ENCODE peak calls at places on chromosomes 6 and 20, in ten cellular contexts. One of them, this sample, is unnamed.

GRCh38 chr20:10524643-10525042 is 89.5 kb downstream of the SLX4IP start:
- DNase-seq in lower lobe of right lung: no peak
- DNase-seq in transverse colon: no peak
- DNase-seq in right lobe of liver: no peak
- DNase-seq in cardiac muscle cell: no peak
- DNase-seq in Peyer's patch: no peak
- DNase-seq in left ventricle myocardium inferior: no peak
- DNase-seq in MM.1S: no peak
- DNase-seq in OCI-LY7: no peak
- DNase-seq in CD8-positive, alpha-beta T cell: no peak
- DNase-seq in this sample: no peak

GRCh38 chr6:140434761-140435160 is 1060.3 kb upstream of the CITED2 start:
- DNase-seq in lower lobe of right lung: no peak
- DNase-seq in transverse colon: no peak
- DNase-seq in right lobe of liver: no peak
- DNase-seq in cardiac muscle cell: no peak
- DNase-seq in Peyer's patch: no peak
- DNase-seq in left ventricle myocardium inferior: no peak
- DNase-seq in MM.1S: no peak
- DNase-seq in OCI-LY7: no peak
- DNase-seq in CD8-positive, alpha-beta T cell: no peak
- DNase-seq in this sample: no peak

GRCh38 chr20:38724603-38725457 is 544 bp downstream of the SLC32A1 start:
- DNase-seq in lower lobe of right lung: no peak
- DNase-seq in transverse colon: no peak
- DNase-seq in right lobe of liver: no peak
- DNase-seq in cardiac muscle cell: no peak
- DNase-seq in Peyer's patch: no peak
- DNase-seq in left ventricle myocardium inferior: no peak
- DNase-seq in MM.1S: peak; percentile 58
- DNase-seq in OCI-LY7: peak; percentile 75
- DNase-seq in CD8-positive, alpha-beta T cell: no peak
- DNase-seq in this sample: no peak

GRCh38 chr6:88870728-88871330 is 92.6 kb downstream of the RNGTT start:
- DNase-seq in lower lobe of right lung: no peak
- DNase-seq in transverse colon: peak; percentile 15
- DNase-seq in right lobe of liver: no peak
- DNase-seq in cardiac muscle cell: peak; percentile 79
- DNase-seq in Peyer's patch: no peak
- DNase-seq in left ventricle myocardium inferior: no peak
- DNase-seq in MM.1S: peak; percentile 61
- DNase-seq in OCI-LY7: peak; percentile 79
- DNase-seq in CD8-positive, alpha-beta T cell: peak; percentile 20
- DNase-seq in this sample: peak; percentile 75

GRCh38 chr6:132202569-132202968 is 198.7 kb downstream of the MOXD1 start:
- DNase-seq in lower lobe of right lung: no peak
- DNase-seq in transverse colon: no peak
- DNase-seq in right lobe of liver: no peak
- DNase-seq in cardiac muscle cell: peak; percentile 76
- DNase-seq in Peyer's patch: no peak
- DNase-seq in left ventricle myocardium inferior: no peak
- DNase-seq in MM.1S: no peak
- DNase-seq in OCI-LY7: no peak
- DNase-seq in CD8-positive, alpha-beta T cell: no peak
- DNase-seq in this sample: peak; percentile 97

GRCh38 chr6:69894578-69895347 is 28.4 kb downstream of the COL19A1 start:
- DNase-seq in lower lobe of right lung: no peak
- DNase-seq in transverse colon: no peak
- DNase-seq in right lobe of liver: no peak
- DNase-seq in cardiac muscle cell: peak; percentile 83
- DNase-seq in Peyer's patch: no peak
- DNase-seq in left ventricle myocardium inferior: no peak
- DNase-seq in MM.1S: peak; percentile 10
- DNase-seq in OCI-LY7: no peak
- DNase-seq in CD8-positive, alpha-beta T cell: no peak
- DNase-seq in this sample: peak; percentile 83

GRCh38 chr20:63361507-63362425 is 617 bp upstream of the CHRNA4 start:
- DNase-seq in lower lobe of right lung: no peak
- DNase-seq in transverse colon: no peak
- DNase-seq in right lobe of liver: peak; percentile 55
- DNase-seq in cardiac muscle cell: no peak
- DNase-seq in Peyer's patch: no peak
- DNase-seq in left ventricle myocardium inferior: no peak
- DNase-seq in MM.1S: no peak
- DNase-seq in OCI-LY7: no peak
- DNase-seq in CD8-positive, alpha-beta T cell: peak; percentile 20
- DNase-seq in this sample: no peak

GRCh38 chr20:49832632-49833327 is 20.2 kb downstream of the SLC9A8 start:
- DNase-seq in lower lobe of right lung: no peak
- DNase-seq in transverse colon: no peak
- DNase-seq in right lobe of liver: no peak
- DNase-seq in cardiac muscle cell: peak; percentile 79
- DNase-seq in Peyer's patch: no peak
- DNase-seq in left ventricle myocardium inferior: no peak
- DNase-seq in MM.1S: no peak
- DNase-seq in OCI-LY7: peak; percentile 58
- DNase-seq in CD8-positive, alpha-beta T cell: no peak
- DNase-seq in this sample: peak; percentile 86

GRCh38 chr6:27892596-27893058 is 19.6 kb downstream of the OR2B2 start:
- DNase-seq in lower lobe of right lung: no peak
- DNase-seq in transverse colon: no peak
- DNase-seq in right lobe of liver: no peak
- DNase-seq in cardiac muscle cell: no peak
- DNase-seq in Peyer's patch: no peak
- DNase-seq in left ventricle myocardium inferior: no peak
- DNase-seq in MM.1S: no peak
- DNase-seq in OCI-LY7: no peak
- DNase-seq in CD8-positive, alpha-beta T cell: no peak
- DNase-seq in this sample: no peak

GRCh38 chr6:27891300-27891913 is 20.8 kb downstream of the OR2B2 start:
- DNase-seq in lower lobe of right lung: no peak
- DNase-seq in transverse colon: no peak
- DNase-seq in right lobe of liver: no peak
- DNase-seq in cardiac muscle cell: no peak
- DNase-seq in Peyer's patch: no peak
- DNase-seq in left ventricle myocardium inferior: no peak
- DNase-seq in MM.1S: peak; percentile 19
- DNase-seq in OCI-LY7: peak; percentile 72
- DNase-seq in CD8-positive, alpha-beta T cell: no peak
- DNase-seq in this sample: no peak

GRCh38 chr6:27893836-27894807 is 18.1 kb downstream of the OR2B2 start:
- DNase-seq in lower lobe of right lung: peak; percentile 83
- DNase-seq in transverse colon: peak; percentile 90
- DNase-seq in right lobe of liver: peak; percentile 86
- DNase-seq in cardiac muscle cell: peak; percentile 95
- DNase-seq in Peyer's patch: peak; percentile 78
- DNase-seq in left ventricle myocardium inferior: peak; percentile 83
- DNase-seq in MM.1S: peak; percentile 91
- DNase-seq in OCI-LY7: peak; percentile 94
- DNase-seq in CD8-positive, alpha-beta T cell: peak; percentile 74
- DNase-seq in this sample: peak; percentile 97

GRCh38 chr6:27894839-27895762 is 17.1 kb downstream of the OR2B2 start:
- DNase-seq in lower lobe of right lung: no peak
- DNase-seq in transverse colon: peak; percentile 57
- DNase-seq in right lobe of liver: no peak
- DNase-seq in cardiac muscle cell: peak; percentile 92
- DNase-seq in Peyer's patch: no peak
- DNase-seq in left ventricle myocardium inferior: no peak
- DNase-seq in MM.1S: peak; percentile 85
- DNase-seq in OCI-LY7: peak; percentile 91
- DNase-seq in CD8-positive, alpha-beta T cell: peak; percentile 72
- DNase-seq in this sample: peak; percentile 91

DNA sequence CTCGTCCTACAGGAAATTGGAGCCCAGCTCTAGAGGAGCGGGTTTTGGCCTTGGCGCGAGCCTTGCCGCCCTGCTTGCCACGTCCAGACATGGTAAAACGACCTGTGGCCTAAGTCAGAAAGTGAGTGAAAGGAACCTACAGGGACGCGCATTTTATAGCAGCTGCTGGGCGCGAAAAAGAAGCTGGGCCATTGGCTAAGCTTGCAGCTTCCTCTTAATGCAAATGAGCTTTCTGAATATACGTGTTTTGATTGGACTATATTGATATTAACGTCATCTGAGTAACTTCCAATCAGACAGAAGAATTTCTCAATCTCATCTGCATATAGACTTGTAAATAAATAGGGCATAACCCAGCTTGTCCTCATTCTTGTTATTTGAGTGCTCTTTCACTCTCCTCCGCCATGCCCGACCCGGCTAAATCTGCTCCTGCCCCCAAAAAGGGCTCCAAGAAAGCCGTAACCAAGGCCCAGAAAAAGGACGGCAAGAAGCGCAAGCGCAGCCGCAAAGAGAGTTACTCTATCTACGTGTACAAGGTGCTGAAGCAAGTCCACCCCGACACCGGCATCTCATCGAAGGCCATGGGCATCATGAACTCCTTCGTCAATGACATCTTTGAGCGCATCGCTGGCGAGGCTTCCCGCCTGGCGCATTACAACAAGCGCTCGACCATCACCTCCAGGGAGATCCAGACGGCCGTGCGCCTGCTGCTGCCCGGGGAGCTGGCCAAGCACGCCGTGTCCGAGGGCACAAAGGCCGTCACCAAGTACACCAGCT is 18.9 kb downstream of the OR2B2 start:
- DNase-seq in lower lobe of right lung: peak; percentile 89
- DNase-seq in transverse colon: peak; percentile 93
- DNase-seq in right lobe of liver: peak; percentile 91
- DNase-seq in cardiac muscle cell: peak; percentile 97
- DNase-seq in Peyer's patch: peak; percentile 91
- DNase-seq in left ventricle myocardium inferior: peak; percentile 66
- DNase-seq in MM.1S: peak; percentile 97
- DNase-seq in OCI-LY7: peak; percentile 96
- DNase-seq in CD8-positive, alpha-beta T cell: peak; percentile 91
- DNase-seq in this sample: peak; percentile 99
- TF ChIP-seq CTCF in lower lobe of right lung: no peak
- TF ChIP-seq CTCF in transverse colon: no peak
- TF ChIP-seq CTCF in right lobe of liver: no peak
- TF ChIP-seq CTCF in cardiac muscle cell: no peak
- TF ChIP-seq CTCF in Peyer's patch: no peak
- TF ChIP-seq CTCF in left ventricle myocardium inferior: no peak
- TF ChIP-seq CTCF in MM.1S: no peak
- TF ChIP-seq CTCF in OCI-LY7: no peak
- TF ChIP-seq CTCF in CD8-positive, alpha-beta T cell: no peak
- TF ChIP-seq CTCF in this sample: no peak

DNA sequence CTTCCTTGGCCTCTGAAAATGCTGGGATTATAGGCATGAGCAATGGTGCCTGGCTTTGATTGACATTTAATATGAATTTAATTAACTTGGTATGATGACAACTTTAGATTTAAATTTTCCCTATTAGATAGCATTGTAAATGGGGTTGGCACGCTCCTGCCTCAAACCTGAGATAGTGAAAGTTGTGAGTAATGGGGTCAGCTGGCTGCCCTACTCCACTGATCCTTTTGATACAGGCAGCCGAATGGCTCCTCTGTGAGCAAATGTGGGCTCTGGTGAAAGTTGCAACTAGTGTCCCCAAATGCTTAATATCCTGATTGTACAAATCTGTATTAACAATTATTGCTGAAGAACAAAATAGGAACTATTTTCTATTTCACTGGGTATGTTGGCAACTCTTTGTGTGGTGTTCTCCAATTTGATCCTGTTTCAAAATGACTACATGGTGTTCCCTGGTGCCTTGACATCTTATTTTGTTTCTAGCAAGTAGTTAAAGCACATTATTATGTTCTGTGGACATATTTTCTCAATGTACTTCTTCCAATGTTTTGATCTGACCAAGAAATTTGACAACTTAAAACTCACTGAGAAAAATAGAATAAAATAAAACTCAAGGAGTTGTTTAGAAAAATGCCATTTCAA is 97.4 kb downstream of the COL12A1 start:
- DNase-seq in lower lobe of right lung: no peak
- DNase-seq in transverse colon: no peak
- DNase-seq in right lobe of liver: no peak
- DNase-seq in cardiac muscle cell: no peak
- DNase-seq in Peyer's patch: no peak
- DNase-seq in left ventricle myocardium inferior: no peak
- DNase-seq in MM.1S: no peak
- DNase-seq in OCI-LY7: no peak
- DNase-seq in CD8-positive, alpha-beta T cell: no peak
- DNase-seq in this sample: no peak
- H3K4me3 ChIP-seq in lower lobe of right lung: no peak overlapping the region
- H3K4me3 ChIP-seq in transverse colon: no peak overlapping the region
- H3K4me3 ChIP-seq in right lobe of liver: no peak overlapping the region
- H3K4me3 ChIP-seq in cardiac muscle cell: no peak overlapping the region
- H3K4me3 ChIP-seq in Peyer's patch: no peak overlapping the region
- H3K4me3 ChIP-seq in left ventricle myocardium inferior: no peak overlapping the region
- H3K4me3 ChIP-seq in MM.1S: no peak overlapping the region
- H3K4me3 ChIP-seq in OCI-LY7: no peak overlapping the region
- H3K4me3 ChIP-seq in CD8-positive, alpha-beta T cell: no peak overlapping the region
- H3K4me3 ChIP-seq in this sample: no peak overlapping the region

GRCh38 chr6:150664091-150664490 is 64.4 kb downstream of the PLEKHG1 start:
- DNase-seq in lower lobe of right lung: no peak
- DNase-seq in transverse colon: no peak
- DNase-seq in right lobe of liver: no peak
- DNase-seq in cardiac muscle cell: no peak
- DNase-seq in Peyer's patch: no peak
- DNase-seq in left ventricle myocardium inferior: no peak
- DNase-seq in MM.1S: no peak
- DNase-seq in OCI-LY7: no peak
- DNase-seq in CD8-positive, alpha-beta T cell: no peak
- DNase-seq in this sample: no peak

GRCh38 chr6:150668882-150669476 is 69.3 kb downstream of the PLEKHG1 start:
- DNase-seq in lower lobe of right lung: no peak
- DNase-seq in transverse colon: no peak
- DNase-seq in right lobe of liver: no peak
- DNase-seq in cardiac muscle cell: peak; percentile 9
- DNase-seq in Peyer's patch: no peak
- DNase-seq in left ventricle myocardium inferior: no peak
- DNase-seq in MM.1S: no peak
- DNase-seq in OCI-LY7: no peak
- DNase-seq in CD8-positive, alpha-beta T cell: no peak
- DNase-seq in this sample: no peak

GRCh38 chr6:150670311-150670710 is 70.6 kb downstream of the PLEKHG1 start:
- DNase-seq in lower lobe of right lung: no peak
- DNase-seq in transverse colon: no peak
- DNase-seq in right lobe of liver: no peak
- DNase-seq in cardiac muscle cell: no peak
- DNase-seq in Peyer's patch: no peak
- DNase-seq in left ventricle myocardium inferior: no peak
- DNase-seq in MM.1S: no peak
- DNase-seq in OCI-LY7: no peak
- DNase-seq in CD8-positive, alpha-beta T cell: no peak
- DNase-seq in this sample: no peak

GRCh38 chr6:150666071-150666470 is 66.4 kb downstream of the PLEKHG1 start:
- DNase-seq in lower lobe of right lung: no peak
- DNase-seq in transverse colon: peak; percentile 30
- DNase-seq in right lobe of liver: no peak
- DNase-seq in cardiac muscle cell: peak; percentile 46
- DNase-seq in Peyer's patch: no peak
- DNase-seq in left ventricle myocardium inferior: no peak
- DNase-seq in MM.1S: no peak
- DNase-seq in OCI-LY7: no peak
- DNase-seq in CD8-positive, alpha-beta T cell: no peak
- DNase-seq in this sample: no peak

DNA sequence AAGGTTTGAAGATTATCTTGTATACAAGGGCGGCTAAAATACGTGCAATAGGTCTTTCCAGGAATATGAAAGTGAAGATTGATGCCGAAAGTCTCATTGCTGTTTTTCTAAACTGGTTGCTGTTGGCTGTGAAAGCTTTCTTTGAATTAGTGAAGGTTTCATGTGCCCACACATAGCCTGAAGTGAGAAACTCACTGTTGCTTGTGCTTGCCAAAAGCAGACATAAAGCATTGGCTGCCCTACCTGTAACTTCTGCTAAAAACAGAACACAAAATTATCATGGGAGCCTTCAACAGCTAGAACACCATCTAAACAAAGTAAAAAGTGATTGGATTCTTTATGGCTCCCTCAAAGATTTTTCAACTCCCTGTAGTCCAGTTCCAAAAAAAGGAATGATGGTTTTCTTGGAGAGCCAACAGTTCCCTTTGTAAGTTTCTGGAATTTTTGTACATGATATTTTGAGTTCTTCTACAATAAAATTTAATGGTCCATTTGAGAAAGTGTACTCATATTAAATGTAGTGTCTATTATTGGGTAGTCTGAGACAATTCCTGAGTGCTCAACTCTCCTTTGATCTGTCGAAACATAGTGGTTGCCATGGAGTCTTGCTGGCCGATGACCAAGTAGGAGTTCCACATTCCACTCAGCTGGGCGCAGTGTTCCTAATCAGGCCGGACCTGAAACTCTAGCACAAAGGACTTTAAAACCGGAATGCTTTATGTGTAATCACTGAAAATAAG is 68.5 kb downstream of the PLEKHG1 start:
- DNase-seq in lower lobe of right lung: peak; percentile 89
- DNase-seq in transverse colon: peak; percentile 92
- DNase-seq in right lobe of liver: peak; percentile 92
- DNase-seq in cardiac muscle cell: peak; percentile 94
- DNase-seq in Peyer's patch: peak; percentile 87
- DNase-seq in left ventricle myocardium inferior: peak; percentile 91
- DNase-seq in MM.1S: peak; percentile 25
- DNase-seq in OCI-LY7: no peak
- DNase-seq in CD8-positive, alpha-beta T cell: no peak
- DNase-seq in this sample: peak; percentile 84
- TF ChIP-seq CTCF in lower lobe of right lung: peak; percentile 40
- TF ChIP-seq CTCF in transverse colon: no peak
- TF ChIP-seq CTCF in right lobe of liver: peak; percentile 37
- TF ChIP-seq CTCF in cardiac muscle cell: peak; percentile 43
- TF ChIP-seq CTCF in Peyer's patch: peak; percentile 23
- TF ChIP-seq CTCF in left ventricle myocardium inferior: peak; percentile 47
- TF ChIP-seq CTCF in MM.1S: no peak
- TF ChIP-seq CTCF in OCI-LY7: no peak
- TF ChIP-seq CTCF in CD8-positive, alpha-beta T cell: no peak
- TF ChIP-seq CTCF in this sample: peak; percentile 36

DNA sequence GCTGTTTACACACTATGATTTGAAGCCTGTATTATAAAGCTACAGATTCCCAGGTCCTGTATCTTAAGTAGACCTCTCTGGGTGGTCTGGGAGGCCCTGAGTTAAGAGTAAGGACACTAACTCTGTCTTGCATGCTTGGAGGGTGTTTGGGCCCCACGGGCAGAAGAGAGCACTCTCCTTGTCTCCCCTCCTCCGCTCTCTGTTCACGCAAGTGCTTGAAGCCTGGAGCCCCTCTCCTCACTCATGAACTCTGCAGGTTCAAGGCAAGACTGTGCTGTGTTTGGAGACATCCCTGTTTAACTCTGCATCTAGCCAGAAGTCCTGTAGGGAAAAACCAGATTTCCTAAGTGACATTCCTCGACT is 154.0 kb downstream of the ZDHHC14 start:
- DNase-seq in lower lobe of right lung: no peak
- DNase-seq in transverse colon: no peak
- DNase-seq in right lobe of liver: no peak
- DNase-seq in cardiac muscle cell: no peak
- DNase-seq in Peyer's patch: no peak
- DNase-seq in left ventricle myocardium inferior: no peak
- DNase-seq in MM.1S: no peak
- DNase-seq in OCI-LY7: no peak
- DNase-seq in CD8-positive, alpha-beta T cell: no peak
- DNase-seq in this sample: no peak
- H3K4me3 ChIP-seq in lower lobe of right lung: no peak overlapping the region
- H3K4me3 ChIP-seq in transverse colon: no peak overlapping the region
- H3K4me3 ChIP-seq in right lobe of liver: no peak overlapping the region
- H3K4me3 ChIP-seq in cardiac muscle cell: no peak overlapping the region
- H3K4me3 ChIP-seq in Peyer's patch: no peak overlapping the region
- H3K4me3 ChIP-seq in left ventricle myocardium inferior: no peak overlapping the region
- H3K4me3 ChIP-seq in MM.1S: no peak overlapping the region
- H3K4me3 ChIP-seq in OCI-LY7: no peak overlapping the region
- H3K4me3 ChIP-seq in CD8-positive, alpha-beta T cell: no peak overlapping the region
- H3K4me3 ChIP-seq in this sample: no peak overlapping the region